ENCODE peak calls at places on chromosomes 7 and 10, in seven cellular contexts. X is endothelial cell of umbilical vein, P is suprapubic skin, R is NB4, K is K562, A is H54, N is GM12892. F is an unnamed sample.

GRCh38 chr7:107920048-107920772 is 29.2 kb downstream of the DLD start:
- DNase-seq in A (no peak), P (no peak), K (no peak), R (peak), N (no peak), X (peak), F (no peak)

GRCh38 chr7:75905785-75906604 is 9.0 kb upstream of the POR start:
- DNase-seq in K (no peak), N (no peak), X (no peak), A (peak), R (peak), P (peak), F (no peak)

GRCh38 chr10:99711129-99711719 is 20.7 kb downstream of the COX15 start:
- DNase-seq in X (peak), P (no peak), A (peak), R (peak), N (no peak), K (peak), F (no peak)

GRCh38 chr7:80247144-80247543 is 112.5 kb downstream of the GNAI1 start:
- DNase-seq in A (no peak), X (no peak), P (no peak), N (no peak), K (no peak), R (no peak), F (no peak)

GRCh38 chr7:4861673-4862072 is at the start of gene PAPOLB:
- DNase-seq in R (no peak), K (no peak), N (no peak), X (no peak), A (no peak), P (no peak), F (no peak)

GRCh38 chr10:8424555-8425201 is 370.2 kb downstream of the GATA3 start:
- DNase-seq in A (no peak), R (no peak), K (no peak), X (no peak), N (no peak), P (no peak), F (no peak)

GRCh38 chr7:74453321-74454011 is at the start of gene GTF2IRD1:
- DNase-seq in R (peak), N (no peak), K (peak), A (peak), X (peak), P (no peak), F (peak)

GRCh38 chr7:140062118-140062527 is 628 bp downstream of the PARP12 start:
- DNase-seq in R (peak), P (no peak), X (peak), N (peak), A (no peak), K (peak), F (no peak)

GRCh38 chr10:89207181-89207800 is at the start of gene CH25H:
- DNase-seq in X (peak), A (peak), K (no peak), P (peak), N (peak), R (peak), F (no peak)

GRCh38 chr10:133257489-133258065 is 19.1 kb downstream of the ADAM8 start:
- DNase-seq in X (peak), K (peak), P (no peak), A (no peak), R (peak), N (peak), F (no peak)

GRCh38 chr10:129023057-129023456 is 444.0 kb upstream of the MGMT start:
- DNase-seq in K (no peak), X (no peak), N (no peak), R (no peak), A (no peak), P (no peak), F (no peak)

GRCh38 chr10:4790922-4791321 is 35.1 kb upstream of the AKR1E2 start:
- DNase-seq in P (no peak), K (no peak), N (no peak), X (peak), A (no peak), R (no peak), F (no peak)

GRCh38 chr10:131708225-131708624 is 192.6 kb upstream of the PPP2R2D start:
- DNase-seq in K (no peak), A (no peak), P (peak), R (no peak), N (no peak), X (no peak), F (no peak)

GRCh38 chr10:78815702-78816334 is 252.9 kb upstream of the ZMIZ1 start:
- DNase-seq in N (no peak), P (no peak), A (no peak), R (no peak), X (no peak), K (no peak), F (no peak)

GRCh38 chr7:126529833-126530232 is 722.9 kb downstream of the GRM8 start:
- DNase-seq in P (no peak), R (no peak), K (no peak), X (no peak), A (no peak), N (no peak), F (no peak)

GRCh38 chr10:43196981-43197833 is 59.0 kb downstream of the CSGALNACT2 start:
- DNase-seq in K (peak), A (no peak), R (no peak), P (no peak), N (peak), X (no peak), F (peak)

GRCh38 chr7:138755831-138756590 is 41.8 kb upstream of the TMEM213 start:
- DNase-seq in R (no peak), X (no peak), A (no peak), N (no peak), K (no peak), P (no peak), F (no peak)

GRCh38 chr7:64997927-64998391 is 7.1 kb upstream of the ZNF117 start:
- DNase-seq in R (no peak), N (no peak), A (no peak), X (no peak), P (no peak), K (no peak), F (no peak)

GRCh38 chr7:96127746-96128145 is 194.2 kb downstream of the SLC25A13 start:
- DNase-seq in P (no peak), N (no peak), K (no peak), A (no peak), R (no peak), X (no peak), F (no peak)

GRCh38 chr7:123622660-123623386 is 21.2 kb downstream of the ASB15 start:
- DNase-seq in K (no peak), N (no peak), X (no peak), R (no peak), P (no peak), A (no peak), F (no peak)

GRCh38 chr7:50657341-50657873 is 92.2 kb upstream of the DDC start:
- DNase-seq in R (no peak), K (no peak), N (no peak), A (no peak), P (no peak), X (peak), F (no peak)

GRCh38 chr7:108581655-108582491 is 12.2 kb downstream of the DNAJB9 start:
- DNase-seq in X (peak), N (no peak), K (no peak), R (no peak), P (no peak), A (no peak), F (no peak)

GRCh38 chr7:99825873-99826272 is 1.9 kb upstream of the CYP3A43 start:
- DNase-seq in R (no peak), X (no peak), P (no peak), K (no peak), A (no peak), N (no peak), F (no peak)

GRCh38 chr7:110590415-110590814 is 500.5 kb upstream of the LRRN3 start:
- DNase-seq in X (no peak), K (no peak), A (peak), P (no peak), N (no peak), R (no peak), F (no peak)

GRCh38 chr10:118036281-118036875 is 10.4 kb downstream of the RAB11FIP2 start:
- DNase-seq in A (no peak), N (no peak), P (no peak), K (no peak), X (no peak), R (no peak), F (no peak)

GRCh38 chr7:37153376-37153775 is 295.3 kb downstream of the ELMO1 start:
- DNase-seq in R (no peak), A (no peak), N (no peak), P (no peak), K (no peak), X (no peak), F (no peak)

GRCh38 chr7:136055266-136055665 is 78.1 kb upstream of the MTPN start:
- DNase-seq in N (no peak), X (no peak), R (no peak), P (no peak), K (peak), A (no peak), F (no peak)

GRCh38 chr10:36236931-36237330 is 594.8 kb upstream of the FZD8 start:
- DNase-seq in P (no peak), R (no peak), A (no peak), N (no peak), X (no peak), K (no peak), F (no peak)

GRCh38 chr10:45532501-45532900 is 140.1 kb downstream of the ZFAND4 start:
- DNase-seq in N (no peak), A (no peak), R (no peak), X (peak), P (no peak), K (no peak), F (no peak)

GRCh38 chr10:19728376-19728775 is 87.9 kb upstream of the PLXDC2 start:
- DNase-seq in N (no peak), X (no peak), A (no peak), P (no peak), R (no peak), K (no peak), F (no peak)

GRCh38 chr10:124637091-124637700 is 107.0 kb downstream of the FAM53B start:
- DNase-seq in K (no peak), N (no peak), R (no peak), X (no peak), P (no peak), A (no peak), F (no peak)

GRCh38 chr7:92836489-92837213 is at the start of gene CDK6:
- DNase-seq in X (peak), A (peak), R (peak), P (peak), K (peak), N (peak), F (peak)

GRCh38 chr7:7427363-7427762 is 108.3 kb downstream of the COL28A1 start:
- DNase-seq in N (no peak), K (no peak), P (no peak), A (no peak), R (no peak), X (no peak), F (no peak)

GRCh38 chr10:99927719-99928280 is 81.9 kb downstream of the DNMBP start:
- DNase-seq in R (peak), P (no peak), N (no peak), A (no peak), K (no peak), X (peak), F (no peak)

GRCh38 chr10:86599041-86599440 is 55.3 kb upstream of the OPN4 start:
- DNase-seq in K (no peak), A (no peak), R (no peak), X (no peak), P (no peak), N (no peak), F (no peak)

GRCh38 chr10:30227481-30227880 is 121.6 kb downstream of the MTPAP start:
- DNase-seq in X (no peak), R (no peak), K (no peak), A (no peak), N (no peak), P (no peak), F (no peak)

GRCh38 chr7:12233175-12233574 is 22.1 kb downstream of the TMEM106B start:
- DNase-seq in K (no peak), A (no peak), X (no peak), N (no peak), R (no peak), P (no peak), F (no peak)

GRCh38 chr10:6009961-6010360 is 32.6 kb upstream of the IL15RA start:
- DNase-seq in K (no peak), N (no peak), P (no peak), A (no peak), X (no peak), R (no peak), F (no peak)

GRCh38 chr7:35800718-35801391 is at the start of gene SEPTIN7:
- DNase-seq in K (peak), N (peak), R (peak), P (peak), A (peak), X (peak), F (peak)
- TF ChIP-seq POLR2A in K (peak), N (peak), R (peak), P (peak), A (peak), X (peak), F (peak)

GRCh38 chr10:72298774-72299519 is 25.2 kb downstream of the DDIT4 start:
- DNase-seq in A (no peak), X (no peak), K (no peak), N (no peak), R (no peak), P (no peak), F (no peak)

GRCh38 chr10:72292223-72292691 is 18.5 kb downstream of the DDIT4 start:
- DNase-seq in P (no peak), A (no peak), K (no peak), R (no peak), N (no peak), X (no peak), F (no peak)

GRCh38 chr10:72297968-72298773 is 24.4 kb downstream of the DDIT4 start:
- DNase-seq in A (peak), X (peak), R (peak), N (peak), P (peak), K (peak), F (peak)

GRCh38 chr10:72295330-72295910 is 21.7 kb downstream of the DDIT4 start:
- DNase-seq in R (no peak), X (no peak), N (no peak), P (no peak), K (no peak), A (no peak), F (no peak)

GRCh38 chr10:72297281-72297967 is 23.7 kb downstream of the DDIT4 start:
- DNase-seq in A (no peak), P (peak), R (peak), X (peak), K (peak), N (no peak), F (peak)
- TF ChIP-seq POLR2A in A (no peak), P (no peak), R (peak), X (no peak), K (peak), N (peak), F (peak)

DNA sequence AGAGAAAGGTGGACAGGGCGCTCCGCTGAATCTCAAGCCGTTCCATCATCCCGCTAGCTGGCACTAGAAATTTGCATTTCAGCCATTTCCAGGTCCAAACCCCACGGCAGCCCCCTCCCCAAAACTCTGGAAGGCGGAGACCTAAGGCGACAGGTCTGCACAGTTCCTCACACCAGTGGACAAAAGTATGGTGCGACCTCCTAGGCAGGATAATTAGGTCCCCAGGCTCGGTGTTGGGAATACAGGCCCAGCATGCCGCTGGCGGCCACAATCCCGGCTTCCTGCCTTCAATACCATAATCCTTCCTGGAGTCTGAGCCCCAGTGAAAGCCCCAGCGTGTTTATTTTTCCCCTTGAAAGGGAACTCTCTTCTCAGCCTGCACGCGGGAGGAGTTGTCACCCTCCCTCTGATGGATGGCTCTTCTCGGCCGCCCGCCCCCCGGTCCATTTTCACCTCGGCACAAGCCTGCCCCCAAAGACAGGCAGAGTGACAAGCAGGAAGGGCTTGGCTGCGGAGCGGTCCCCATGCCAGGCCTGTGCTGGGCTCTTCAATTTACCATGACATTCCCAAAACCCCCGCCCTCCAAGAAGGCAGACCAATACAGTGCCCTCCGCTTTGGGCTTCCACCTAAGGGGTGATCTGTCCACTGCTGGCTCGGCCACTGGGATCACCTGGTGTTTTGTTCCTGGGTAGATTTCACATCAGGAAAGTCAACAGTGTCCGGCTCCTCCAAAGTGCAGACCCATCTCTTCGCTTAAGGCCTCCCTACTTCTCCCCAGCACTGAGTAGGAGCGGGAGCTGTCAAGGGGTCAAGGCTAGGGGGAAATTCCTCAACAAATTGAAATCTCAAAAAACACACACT is 2.2 kb downstream of the FGFR2 start:
- DNase-seq in N (no peak), A (no peak), K (no peak), P (no peak), X (no peak), R (no peak), F (no peak)
- TF ChIP-seq POLR2A in N (no peak), A (no peak), K (no peak), P (no peak), X (no peak), R (no peak), F (no peak)

GRCh38 chr10:52465202-52465601 is 151.1 kb downstream of the DKK1 start:
- DNase-seq in R (no peak), N (no peak), P (no peak), A (no peak), K (no peak), X (no peak), F (no peak)
- TF ChIP-seq POLR2A in R (no peak), N (no peak), P (no peak), A (no peak), K (no peak), X (no peak), F (no peak)

F was measured in GM12891.